ENCODE peak calls at places on chromosomes 16 and 17, in six cellular contexts. D is neuronal stem cell, H is IMR-90, V is mesenchymal stem cell, G is H1, K is trophoblast cell. I is an unnamed sample.

GRCh38 chr16:16062023-16062932 is 112.9 kb downstream of the ABCC1 start:
- DNase-seq in V (peak; percentile 41), G (no peak), D (no peak), K (no peak), H (no peak), I (peak; percentile 11)

GRCh38 chr16:64983983-64984382 is 137.9 kb downstream of the CDH11 start:
- DNase-seq in V (peak; percentile 92), H (peak; percentile 89), G (peak; percentile 78), D (peak; percentile 30), K (peak; percentile 0), I (peak; percentile 85)

GRCh38 chr17:49887744-49888360 is 40.0 kb upstream of the TAC4 start:
- DNase-seq in V (no peak), D (no peak), G (no peak), H (no peak), K (peak; percentile 53), I (no peak)

GRCh38 chr16:70398177-70398743 is 40.6 kb downstream of the ST3GAL2 start:
- DNase-seq in V (no peak), K (no peak), G (no peak), H (no peak), D (no peak), I (no peak)

GRCh38 chr16:65782537-65783290 is 583.8 kb upstream of the CDH5 start:
- DNase-seq in H (peak; percentile 55), D (no peak), K (no peak), V (peak; percentile 48), G (peak; percentile 27), I (peak; percentile 36)

GRCh38 chr17:59839646-59840328 is 53.0 kb downstream of the TUBD1 start:
- DNase-seq in V (no peak), H (no peak), D (no peak), G (no peak), K (peak; percentile 84), I (no peak)

GRCh38 chr16:85690469-85691064 is 1.8 kb upstream of the GINS2 start:
- DNase-seq in K (peak; percentile 24), D (no peak), G (no peak), H (no peak), V (peak; percentile 38), I (no peak)

GRCh38 chr17:15488557-15488956 is 21.1 kb upstream of the CDRT4 start:
- DNase-seq in K (no peak), V (no peak), H (no peak), G (no peak), D (no peak), I (no peak)

GRCh38 chr17:27945333-27945616 is 52.1 kb upstream of the LYRM9 start:
- DNase-seq in K (no peak), D (no peak), H (no peak), G (no peak), V (no peak), I (no peak)

GRCh38 chr16:65224471-65224870 is 102.6 kb upstream of the CDH11 start:
- DNase-seq in G (no peak), V (no peak), D (no peak), K (no peak), H (no peak), I (no peak)

GRCh38 chr16:86306811-86307517 is 203.4 kb upstream of the FOXF1 start:
- DNase-seq in G (no peak), K (no peak), H (peak; percentile 90), D (no peak), V (peak; percentile 79), I (no peak)

GRCh38 chr16:718922-719321 is 2.0 kb upstream of the ANTKMT start:
- DNase-seq in V (no peak), K (no peak), G (no peak), D (no peak), H (no peak), I (no peak)

GRCh38 chr17:63841350-63842172 is 924 bp downstream of the SMARCD2 start:
- DNase-seq in G (no peak), H (peak; percentile 34), V (peak; percentile 71), K (peak; percentile 59), D (peak; percentile 31), I (peak; percentile 55)

GRCh38 chr17:75364078-75364477 is 41.4 kb downstream of the GRB2 start:
- DNase-seq in V (peak; percentile 81), D (no peak), H (peak; percentile 84), K (peak; percentile 62), G (no peak), I (no peak)

GRCh38 chr16:14366974-14367707 is 262.9 kb downstream of the PARN start:
- DNase-seq in D (no peak), K (peak; percentile 95), G (no peak), V (no peak), H (no peak), I (no peak)

GRCh38 chr16:68369697-68370096 is 58.9 kb downstream of the PRMT7 start:
- DNase-seq in D (no peak), V (no peak), G (no peak), K (no peak), H (no peak), I (no peak)

GRCh38 chr16:71205482-71206131 is 24.9 kb downstream of the HYDIN start:
- DNase-seq in V (no peak), K (no peak), H (no peak), G (no peak), D (no peak), I (no peak)

GRCh38 chr16:85695196-85696128 is 6.7 kb upstream of the GINS2 start:
- DNase-seq in V (no peak), G (no peak), H (no peak), K (no peak), D (no peak), I (no peak)

GRCh38 chr17:78714534-78714933 is 67.5 kb downstream of the CYTH1 start:
- DNase-seq in V (no peak), H (no peak), D (no peak), K (no peak), G (no peak), I (no peak)
- H2BK120ac ChIP-seq in V (no peak overlapping the region), H (no peak overlapping the region), D (no peak overlapping the region), K (no peak overlapping the region), G (no peak overlapping the region), I (no peak overlapping the region)

GRCh38 chr16:56632160-56632847 is at the start of gene MT1M:
- DNase-seq in V (peak; percentile 30), D (no peak), K (no peak), G (peak; percentile 75), H (no peak), I (peak; percentile 32)

GRCh38 chr16:56631832-56632159 is 663 bp upstream of the MT1M start:
- DNase-seq in K (no peak), D (no peak), V (no peak), H (no peak), G (no peak), I (no peak)

GRCh38 chr16:56632848-56633365 is 448 bp downstream of the MT1M start:
- DNase-seq in H (no peak), D (no peak), K (no peak), V (no peak), G (no peak), I (no peak)

GRCh38 chr16:56634715-56635440 is 2.4 kb downstream of the MT1M start:
- DNase-seq in V (no peak), K (no peak), G (peak; percentile 64), D (no peak), H (no peak), I (no peak)

DNA sequence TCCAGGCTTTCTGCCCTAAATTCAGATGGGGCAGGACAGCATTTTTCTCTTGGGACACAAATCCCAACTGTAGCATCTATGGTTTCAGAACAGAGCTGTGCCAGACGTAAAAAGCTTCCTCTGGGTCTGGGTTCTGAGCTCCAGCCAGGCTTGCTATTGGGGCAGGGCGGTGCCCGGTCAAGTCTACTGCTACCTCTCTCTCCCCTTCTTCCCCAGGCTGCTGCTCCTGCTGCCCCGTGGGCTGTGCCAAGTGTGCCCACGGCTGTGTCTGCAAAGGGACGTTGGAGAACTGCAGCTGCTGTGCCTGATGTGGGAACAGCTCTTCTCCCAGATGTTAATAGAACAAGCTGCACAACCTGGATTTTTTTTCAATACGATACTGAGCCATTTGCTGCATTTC is 1.1 kb downstream of the MT1M start:
- DNase-seq in H (no peak), G (no peak), D (no peak), V (no peak), K (no peak), I (no peak)
- H3K4me3 ChIP-seq in H (no peak overlapping the region), G (no peak overlapping the region), D (no peak overlapping the region), V (no peak overlapping the region), K (peak overlapping the region; percentile 57), I (no peak overlapping the region)

GRCh38 chr17:3963214-3964201 is 729 bp downstream of the ATP2A3 start:
- DNase-seq in V (no peak), D (no peak), H (no peak), G (peak; percentile 71), K (no peak), I (no peak)

GRCh38 chr17:3966720-3967363 is 2.6 kb upstream of the ATP2A3 start:
- DNase-seq in G (no peak), H (no peak), D (no peak), K (no peak), V (no peak), I (no peak)

GRCh38 chr17:3964203-3965122 is at the start of gene ATP2A3:
- DNase-seq in G (peak; percentile 73), D (no peak), K (no peak), V (peak; percentile 29), H (no peak), I (peak; percentile 39)

GRCh38 chr17:3968017-3968416 is 3.8 kb upstream of the ATP2A3 start:
- DNase-seq in G (no peak), H (no peak), K (no peak), D (no peak), V (no peak), I (no peak)

DNA sequence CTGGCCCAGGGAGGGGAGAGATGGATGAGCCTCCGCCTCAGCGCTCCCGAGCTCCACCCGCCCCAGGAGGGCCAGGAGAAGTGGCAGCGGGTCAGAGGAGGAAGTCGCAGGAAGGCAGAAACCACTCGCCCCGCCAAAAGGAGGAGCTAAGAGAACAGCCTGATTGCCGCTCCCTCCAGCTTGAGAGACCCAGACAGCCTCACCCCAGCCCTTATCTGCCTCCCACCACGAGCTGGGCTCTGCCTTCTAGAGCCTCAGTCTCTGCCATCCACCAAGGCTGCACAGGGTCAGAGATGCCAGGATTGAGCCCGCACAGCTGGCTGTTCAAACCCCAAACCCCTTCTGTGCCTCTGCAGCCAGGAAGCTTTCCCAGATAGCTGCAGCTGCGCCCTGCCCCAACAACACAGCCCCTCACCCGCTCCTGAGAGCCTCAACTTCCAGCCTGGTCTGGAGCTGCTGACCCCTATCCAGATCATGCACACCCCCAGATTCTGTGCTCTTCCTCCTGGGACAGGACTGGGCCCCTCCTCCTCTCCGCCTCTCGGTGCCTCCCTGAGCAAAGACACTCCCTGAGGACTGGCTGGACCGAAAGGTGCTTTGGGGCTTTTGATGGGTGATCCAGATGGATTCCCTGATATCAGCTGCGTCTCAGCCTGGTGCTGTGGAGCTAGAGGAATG is 1.0 kb upstream of the ATP2A3 start:
- DNase-seq in K (peak; percentile 48), V (peak; percentile 50), G (peak; percentile 80), H (no peak), D (peak; percentile 48), I (peak; percentile 90)
- H2BK120ac ChIP-seq in K (no peak overlapping the region), V (no peak overlapping the region), G (peak overlapping the region; percentile 44), H (no peak overlapping the region), D (no peak overlapping the region), I (no peak overlapping the region)

DNA sequence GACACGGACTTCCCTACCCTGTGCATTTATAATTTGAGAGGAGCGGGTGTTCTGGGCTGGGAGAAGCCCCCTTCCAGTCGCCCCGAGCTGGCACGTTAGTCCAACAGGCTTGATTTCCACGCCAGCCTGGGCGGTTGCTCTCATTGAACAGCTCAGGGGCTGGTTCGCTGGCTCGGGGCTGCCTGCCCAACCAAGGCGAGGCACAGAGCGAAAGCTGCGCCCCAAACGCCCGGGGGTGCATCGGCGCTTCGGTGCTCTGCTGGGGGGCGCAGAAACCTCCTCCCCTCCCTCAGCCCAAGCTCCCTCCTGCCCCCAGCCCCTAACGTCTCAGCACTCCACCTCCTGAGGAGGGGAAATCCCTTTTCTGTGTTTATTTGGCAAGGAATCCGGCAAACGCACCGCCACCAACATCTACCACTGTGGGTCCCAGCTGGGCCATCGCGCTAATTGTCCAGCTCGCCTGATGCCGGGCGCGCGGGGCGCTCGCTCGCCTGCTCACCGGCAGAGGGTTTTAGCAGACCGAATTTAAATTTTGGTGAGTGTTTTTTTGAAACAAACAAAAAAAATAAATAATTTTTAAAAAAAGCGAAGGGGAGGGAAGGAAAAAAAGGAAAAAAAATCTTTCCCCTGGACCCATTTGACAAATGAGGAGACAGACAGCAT is 29.5 kb upstream of the RBFOX1 start:
- DNase-seq in K (no peak), D (peak; percentile 49), G (peak; percentile 68), H (no peak), V (no peak), I (peak; percentile 59)
- H3K4me3 ChIP-seq in K (peak overlapping the region; percentile 54), D (no peak overlapping the region), G (peak overlapping the region; percentile 73), H (no peak overlapping the region), V (no peak overlapping the region), I (peak overlapping the region; percentile 57)